ENCODE peak calls at places on chromosomes 12 and 14, in six cellular contexts. M is GM12892, I is Calu3, H is AML-193, X is SW480, T is mucosa of gallbladder. D is an unnamed sample.

GRCh38 chr14:87615822-87616679 is 376.9 kb downstream of the GALC start:
- DNase-seq in M (peak), I (peak), H (peak), X (peak), T (peak), D (peak)

GRCh38 chr12:96208346-96208745 is 14.2 kb downstream of the ELK3 start:
- DNase-seq in M (no peak), I (no peak), H (no peak), X (no peak), T (no peak), D (no peak)

GRCh38 chr12:94710933-94711332 is 60.6 kb upstream of the TMCC3 start:
- DNase-seq in M (no peak), I (peak), H (peak), X (peak), T (no peak), D (no peak)

GRCh38 chr14:65790185-65790815 is 377.8 kb downstream of the FUT8 start:
- DNase-seq in M (no peak), I (no peak), H (no peak), X (no peak), T (no peak), D (no peak)

GRCh38 chr14:60722836-60723217 is 1.3 kb downstream of the SIX4 start:
- DNase-seq in M (peak), I (peak), H (no peak), X (peak), T (no peak), D (peak)

GRCh38 chr12:110557300-110557699 is 25.8 kb downstream of the PPTC7 start:
- DNase-seq in M (no peak), I (no peak), H (no peak), X (no peak), T (no peak), D (no peak)

GRCh38 chr14:60651936-60652673 is 2.8 kb upstream of the SIX1 start:
- DNase-seq in M (no peak), I (peak), H (no peak), X (no peak), T (no peak), D (peak)

GRCh38 chr12:124716208-124717141 is 147.2 kb downstream of the SCARB1 start:
- DNase-seq in M (no peak), I (no peak), H (no peak), X (peak), T (peak), D (no peak)

GRCh38 chr12:83017001-83017400 is 330.3 kb downstream of the TMTC2 start:
- DNase-seq in M (no peak), I (no peak), H (no peak), X (no peak), T (no peak), D (no peak)

GRCh38 chr12:32151552-32151951 is 44.9 kb downstream of the BICD1 start:
- DNase-seq in M (no peak), I (no peak), H (no peak), X (no peak), T (no peak), D (no peak)

GRCh38 chr12:124098101-124098757 is 125.2 kb downstream of the ZNF664 start:
- DNase-seq in M (no peak), I (no peak), H (no peak), X (no peak), T (no peak), D (no peak)

GRCh38 chr12:129531004-129531403 is 372.8 kb downstream of the TMEM132D start:
- DNase-seq in M (no peak), I (no peak), H (no peak), X (peak), T (peak), D (peak)

GRCh38 chr12:93323625-93324165 is 54.0 kb upstream of the NUDT4 start:
- DNase-seq in M (no peak), I (no peak), H (no peak), X (no peak), T (no peak), D (no peak)

D was measured in hepatocyte.